ENCODE peak calls at places on chromosomes 4 and X, in six cellular contexts. One of them, this sample, is unnamed.

GRCh38 chr4:16659120-16659519 is 239.3 kb downstream of the LDB2 start:
- DNase-seq in neuronal stem cell: no peak
- DNase-seq in H1: no peak
- DNase-seq in trophoblast cell: no peak
- DNase-seq in IMR-90: no peak
- DNase-seq in mesenchymal stem cell: no peak
- DNase-seq in this sample: no peak

GRCh38 chr4:128162434-128162833 is 101.3 kb downstream of the LARP1B start:
- DNase-seq in mesenchymal stem cell: no peak
- DNase-seq in H1: no peak
- DNase-seq in neuronal stem cell: no peak
- DNase-seq in trophoblast cell: no peak
- DNase-seq in IMR-90: peak
- DNase-seq in this sample: no peak

GRCh38 chr4:106255195-106255594 is 60.8 kb downstream of the TBCK start:
- DNase-seq in H1: no peak
- DNase-seq in IMR-90: no peak
- DNase-seq in neuronal stem cell: no peak
- DNase-seq in mesenchymal stem cell: no peak
- DNase-seq in trophoblast cell: no peak
- DNase-seq in this sample: no peak

GRCh38 chr4:143599827-143600226 is 86.3 kb downstream of the SMARCA5 start:
- DNase-seq in mesenchymal stem cell: no peak
- DNase-seq in neuronal stem cell: no peak
- DNase-seq in trophoblast cell: no peak
- DNase-seq in H1: no peak
- DNase-seq in IMR-90: no peak
- DNase-seq in this sample: no peak

GRCh38 chrX:45360571-45360970 is 159.9 kb upstream of the DIPK2B start:
- DNase-seq in trophoblast cell: no peak
- DNase-seq in mesenchymal stem cell: no peak
- DNase-seq in H1: no peak
- DNase-seq in neuronal stem cell: no peak
- DNase-seq in IMR-90: no peak
- DNase-seq in this sample: no peak

GRCh38 chr4:84994280-84994679 is 27.8 kb upstream of the WDFY3 start:
- DNase-seq in neuronal stem cell: no peak
- DNase-seq in H1: no peak
- DNase-seq in trophoblast cell: peak
- DNase-seq in mesenchymal stem cell: peak
- DNase-seq in IMR-90: no peak
- DNase-seq in this sample: peak

GRCh38 chrX:645024-645376 is 14.4 kb downstream of the SHOX start:
- DNase-seq in H1: no peak
- DNase-seq in neuronal stem cell: no peak
- DNase-seq in IMR-90: no peak
- DNase-seq in mesenchymal stem cell: no peak
- DNase-seq in trophoblast cell: no peak
- DNase-seq in this sample: peak

GRCh38 chr4:39450618-39451017 is 8.1 kb downstream of the RPL9 start:
- DNase-seq in trophoblast cell: no peak
- DNase-seq in IMR-90: no peak
- DNase-seq in mesenchymal stem cell: peak
- DNase-seq in H1: no peak
- DNase-seq in neuronal stem cell: no peak
- DNase-seq in this sample: no peak

GRCh38 chrX:50910685-50911176 is at the start of gene BMP15:
- DNase-seq in neuronal stem cell: no peak
- DNase-seq in mesenchymal stem cell: no peak
- DNase-seq in IMR-90: no peak
- DNase-seq in H1: no peak
- DNase-seq in trophoblast cell: no peak
- DNase-seq in this sample: no peak

GRCh38 chr4:140374130-140374477 is 658 bp downstream of the SCOC start:
- DNase-seq in IMR-90: no peak
- DNase-seq in H1: no peak
- DNase-seq in mesenchymal stem cell: no peak
- DNase-seq in trophoblast cell: peak
- DNase-seq in neuronal stem cell: no peak
- DNase-seq in this sample: no peak

GRCh38 chr4:158812133-158812532 is 43.3 kb downstream of the FNIP2 start:
- DNase-seq in H1: no peak
- DNase-seq in trophoblast cell: no peak
- DNase-seq in neuronal stem cell: no peak
- DNase-seq in mesenchymal stem cell: no peak
- DNase-seq in IMR-90: no peak
- DNase-seq in this sample: no peak

GRCh38 chrX:26922278-26922677 is 540.9 kb downstream of the PPP4R3C start:
- DNase-seq in neuronal stem cell: no peak
- DNase-seq in trophoblast cell: peak
- DNase-seq in IMR-90: no peak
- DNase-seq in mesenchymal stem cell: peak
- DNase-seq in H1: no peak
- DNase-seq in this sample: no peak

GRCh38 chr4:139808381-139809206 is 143.0 kb downstream of the MGST2 start:
- DNase-seq in H1: no peak
- DNase-seq in neuronal stem cell: peak
- DNase-seq in mesenchymal stem cell: peak
- DNase-seq in IMR-90: peak
- DNase-seq in trophoblast cell: no peak
- DNase-seq in this sample: no peak

GRCh38 chrX:40279091-40279430 is 181.3 kb upstream of the BCOR start:
- DNase-seq in neuronal stem cell: no peak
- DNase-seq in mesenchymal stem cell: no peak
- DNase-seq in trophoblast cell: no peak
- DNase-seq in H1: no peak
- DNase-seq in IMR-90: no peak
- DNase-seq in this sample: no peak

GRCh38 chrX:38800981-38801845 is at the start of gene MID1IP1:
- DNase-seq in mesenchymal stem cell: peak
- DNase-seq in trophoblast cell: peak
- DNase-seq in neuronal stem cell: peak
- DNase-seq in H1: peak
- DNase-seq in IMR-90: peak
- DNase-seq in this sample: peak

GRCh38 chrX:130110379-130111219 is at the start of gene ELF4:
- DNase-seq in H1: no peak
- DNase-seq in neuronal stem cell: no peak
- DNase-seq in trophoblast cell: peak
- DNase-seq in IMR-90: peak
- DNase-seq in mesenchymal stem cell: peak
- DNase-seq in this sample: no peak

GRCh38 chrX:2907295-2907694 is 21.8 kb downstream of the ARSD start:
- DNase-seq in mesenchymal stem cell: no peak
- DNase-seq in trophoblast cell: no peak
- DNase-seq in IMR-90: no peak
- DNase-seq in neuronal stem cell: no peak
- DNase-seq in H1: no peak
- DNase-seq in this sample: no peak

GRCh38 chrX:28586891-28587635 is at the start of gene IL1RAPL1:
- DNase-seq in H1: no peak
- DNase-seq in IMR-90: peak
- DNase-seq in neuronal stem cell: no peak
- DNase-seq in trophoblast cell: no peak
- DNase-seq in mesenchymal stem cell: peak
- DNase-seq in this sample: no peak

GRCh38 chr4:7374571-7374970 is 60.2 kb downstream of the PSAPL1 start:
- DNase-seq in IMR-90: no peak
- DNase-seq in mesenchymal stem cell: no peak
- DNase-seq in neuronal stem cell: no peak
- DNase-seq in trophoblast cell: no peak
- DNase-seq in H1: no peak
- DNase-seq in this sample: no peak
- H4K91ac ChIP-seq in IMR-90: no peak
- H4K91ac ChIP-seq in mesenchymal stem cell: no peak
- H4K91ac ChIP-seq in neuronal stem cell: no peak
- H4K91ac ChIP-seq in trophoblast cell: no peak
- H4K91ac ChIP-seq in H1: no peak
- H4K91ac ChIP-seq in this sample: no peak

DNA sequence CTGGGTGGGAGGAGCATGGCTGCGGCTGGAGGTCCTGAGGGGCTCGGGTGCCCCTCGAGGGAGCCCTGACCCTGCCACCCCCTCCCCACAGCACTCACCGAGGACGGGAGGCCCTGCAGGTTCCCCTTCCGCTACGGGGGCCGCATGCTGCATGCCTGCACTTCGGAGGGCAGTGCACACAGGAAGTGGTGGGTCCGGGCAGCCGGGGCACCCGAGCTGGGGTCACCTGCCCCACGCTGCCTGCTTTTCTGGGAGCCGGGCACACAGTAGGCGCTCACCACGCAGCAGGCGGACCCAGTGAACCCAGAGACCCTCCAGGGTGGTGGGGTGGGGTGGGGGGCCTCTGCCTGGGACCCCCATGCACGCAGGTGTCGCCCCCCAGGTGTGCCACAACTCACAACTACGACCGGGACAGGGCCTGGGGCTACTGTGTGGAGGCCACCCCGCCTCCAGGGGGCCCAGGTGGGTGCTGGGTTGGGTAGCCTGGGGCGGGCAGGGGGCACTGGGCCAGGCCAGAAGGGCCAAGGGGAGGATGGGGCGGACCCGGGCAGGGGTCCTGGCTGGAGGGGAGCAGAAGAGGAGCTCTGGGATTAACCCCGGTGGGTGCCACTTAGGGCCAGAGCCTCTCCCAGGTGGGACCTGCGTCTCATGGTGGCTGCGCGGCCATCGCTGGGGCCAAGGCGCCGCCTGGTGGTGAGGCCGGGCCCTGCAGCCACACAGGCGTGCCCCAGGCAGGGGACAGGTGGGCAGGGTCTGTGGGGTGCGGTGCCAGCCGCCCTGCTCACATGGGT is 1.4 kb downstream of the HGFAC start:
- DNase-seq in mesenchymal stem cell: peak
- DNase-seq in trophoblast cell: peak
- DNase-seq in neuronal stem cell: peak
- DNase-seq in H1: peak
- DNase-seq in IMR-90: no peak
- DNase-seq in this sample: peak
- H4K91ac ChIP-seq in mesenchymal stem cell: no peak
- H4K91ac ChIP-seq in trophoblast cell: no peak
- H4K91ac ChIP-seq in neuronal stem cell: no peak
- H4K91ac ChIP-seq in H1: no peak
- H4K91ac ChIP-seq in IMR-90: no peak
- H4K91ac ChIP-seq in this sample: no peak

DNA sequence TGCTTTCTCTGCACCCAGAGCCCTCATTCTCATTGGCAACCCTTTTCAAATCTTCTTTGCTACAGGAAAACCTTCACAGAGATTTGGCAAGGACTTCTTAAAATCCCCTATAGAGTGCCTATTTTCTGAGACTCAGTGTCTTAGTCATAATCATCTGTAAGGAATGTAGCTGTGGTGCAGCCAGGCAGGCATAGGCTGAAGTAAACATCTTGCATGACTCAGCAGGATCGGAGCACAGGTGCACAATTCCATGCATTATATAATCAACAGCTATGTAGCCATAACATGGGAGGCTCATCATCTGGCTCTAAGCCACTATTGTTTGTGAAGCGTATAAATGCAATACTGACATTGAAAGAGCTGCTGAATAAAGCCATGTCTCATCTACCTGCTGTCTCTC is 368.8 kb downstream of the MAGEE1 start:
- DNase-seq in IMR-90: no peak
- DNase-seq in mesenchymal stem cell: no peak
- DNase-seq in trophoblast cell: peak
- DNase-seq in H1: no peak
- DNase-seq in neuronal stem cell: no peak
- DNase-seq in this sample: no peak
- H4K91ac ChIP-seq in IMR-90: no peak
- H4K91ac ChIP-seq in mesenchymal stem cell: no peak
- H4K91ac ChIP-seq in trophoblast cell: no peak
- H4K91ac ChIP-seq in H1: no peak
- H4K91ac ChIP-seq in neuronal stem cell: no peak
- H4K91ac ChIP-seq in this sample: no peak

GRCh38 chrX:83510466-83511181 is 2.5 kb downstream of the POU3F4 start:
- DNase-seq in H1: peak
- DNase-seq in mesenchymal stem cell: no peak
- DNase-seq in IMR-90: no peak
- DNase-seq in trophoblast cell: no peak
- DNase-seq in neuronal stem cell: no peak
- DNase-seq in this sample: peak

GRCh38 chrX:83508526-83509245 is 596 bp downstream of the POU3F4 start:
- DNase-seq in neuronal stem cell: no peak
- DNase-seq in H1: peak
- DNase-seq in IMR-90: no peak
- DNase-seq in trophoblast cell: no peak
- DNase-seq in mesenchymal stem cell: no peak
- DNase-seq in this sample: peak

GRCh38 chrX:83509246-83509801 is 1.2 kb downstream of the POU3F4 start:
- DNase-seq in H1: no peak
- DNase-seq in trophoblast cell: no peak
- DNase-seq in neuronal stem cell: no peak
- DNase-seq in IMR-90: no peak
- DNase-seq in mesenchymal stem cell: no peak
- DNase-seq in this sample: no peak

GRCh38 chrX:83512111-83512510 is 4.0 kb downstream of the POU3F4 start:
- DNase-seq in IMR-90: no peak
- DNase-seq in neuronal stem cell: no peak
- DNase-seq in trophoblast cell: no peak
- DNase-seq in mesenchymal stem cell: no peak
- DNase-seq in H1: no peak
- DNase-seq in this sample: no peak

DNA sequence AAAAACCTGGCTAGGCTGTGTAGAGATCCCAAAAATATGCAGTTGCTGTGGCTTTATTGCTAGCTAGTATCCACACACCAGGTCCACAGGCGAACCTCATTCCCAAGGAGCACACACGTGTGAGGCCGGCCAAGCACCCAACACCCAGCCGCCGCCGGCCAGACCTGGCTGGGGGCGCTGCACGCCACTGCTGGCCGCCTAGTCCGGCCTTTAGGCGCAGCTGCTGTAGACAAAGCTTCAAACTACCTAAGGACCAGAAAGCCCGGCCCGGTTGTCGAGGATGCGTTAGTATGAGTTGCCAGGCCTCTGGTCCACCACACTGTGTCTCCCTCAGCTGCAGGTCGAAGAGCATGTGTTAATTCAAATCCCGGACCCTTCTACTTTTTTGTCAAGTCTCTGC is 3.1 kb downstream of the POU3F4 start:
- DNase-seq in mesenchymal stem cell: no peak
- DNase-seq in neuronal stem cell: no peak
- DNase-seq in IMR-90: no peak
- DNase-seq in H1: peak
- DNase-seq in trophoblast cell: no peak
- DNase-seq in this sample: peak
- H4K91ac ChIP-seq in mesenchymal stem cell: no peak
- H4K91ac ChIP-seq in neuronal stem cell: no peak
- H4K91ac ChIP-seq in IMR-90: no peak
- H4K91ac ChIP-seq in H1: no peak
- H4K91ac ChIP-seq in trophoblast cell: no peak
- H4K91ac ChIP-seq in this sample: no peak

DNA sequence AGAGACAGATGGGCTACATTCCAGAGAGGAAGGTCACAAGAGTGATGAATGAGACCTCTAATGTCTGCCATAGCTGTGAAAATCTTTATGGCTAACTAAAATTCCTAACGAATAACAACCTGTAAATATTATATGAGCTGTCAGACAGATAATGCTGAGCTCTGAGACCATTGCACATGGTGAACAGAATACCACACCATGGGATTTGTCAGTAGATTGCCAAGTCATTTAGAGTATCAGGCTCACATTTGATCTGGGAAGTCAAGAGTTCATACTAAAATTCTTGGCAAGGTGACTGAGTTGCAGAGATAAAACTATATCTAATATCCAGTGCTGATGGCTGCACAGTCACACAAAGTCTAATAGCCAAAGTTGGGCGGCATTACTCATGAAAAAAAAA is 259.2 kb upstream of the FTHL17 start:
- DNase-seq in H1: no peak
- DNase-seq in neuronal stem cell: no peak
- DNase-seq in IMR-90: no peak
- DNase-seq in trophoblast cell: peak
- DNase-seq in mesenchymal stem cell: no peak
- DNase-seq in this sample: no peak
- H4K91ac ChIP-seq in H1: no peak
- H4K91ac ChIP-seq in neuronal stem cell: no peak
- H4K91ac ChIP-seq in IMR-90: no peak
- H4K91ac ChIP-seq in trophoblast cell: no peak
- H4K91ac ChIP-seq in mesenchymal stem cell: no peak
- H4K91ac ChIP-seq in this sample: no peak